ENCODE peak calls at places on chromosomes 4 and X, in five cellular contexts. N is skeletal muscle cell, R is HT1080, Y is suprapubic skin, E is M059J. K is an unnamed sample.

GRCh38 chr4:77927991-77928925 is 65.6 kb downstream of the MRPL1 start:
- DNase-seq in R (peak; percentile 11), N (peak; percentile 60), Y (no peak), E (peak; percentile 50), K (no peak)

GRCh38 chrX:73841337-73841736 is 278.3 kb downstream of the CHIC1 start:
- DNase-seq in N (no peak), Y (no peak), E (no peak), R (no peak), K (no peak)

GRCh38 chrX:96684339-96685204 is at the start of gene DIAPH2:
- DNase-seq in R (peak; percentile 83), E (peak; percentile 5), Y (peak; percentile 87), N (peak; percentile 49), K (peak; percentile 76)

GRCh38 chrX:24870143-24870542 is 145.6 kb downstream of the ARX start:
- DNase-seq in N (no peak), Y (no peak), E (peak; percentile 75), R (peak; percentile 36), K (no peak)

GRCh38 chrX:121635141-121635540 is 587.7 kb downstream of the GLUD2 start:
- DNase-seq in E (peak; percentile 22), R (peak; percentile 0), N (no peak), Y (no peak), K (no peak)

GRCh38 chr4:173924561-173924960 is 358.9 kb downstream of the FBXO8 start:
- DNase-seq in E (no peak), Y (no peak), R (no peak), N (no peak), K (no peak)

GRCh38 chr4:26307027-26307426 is 13.8 kb upstream of the RBPJ start:
- DNase-seq in Y (no peak), E (no peak), R (no peak), N (no peak), K (no peak)

GRCh38 chrX:97065973-97066372 is 182.3 kb downstream of the RPA4 start:
- DNase-seq in Y (no peak), R (peak; percentile 0), N (no peak), E (no peak), K (no peak)

GRCh38 chr4:150310159-150310895 is 232.1 kb downstream of the DCLK2 start:
- DNase-seq in N (peak; percentile 30), E (peak; percentile 72), R (peak; percentile 67), Y (no peak), K (no peak)

GRCh38 chr4:1610791-1611500 is 73.2 kb downstream of the FAM53A start:
- DNase-seq in N (no peak), R (no peak), Y (peak; percentile 51), E (no peak), K (no peak)

GRCh38 chr4:523601-524000 is 24.6 kb downstream of the PIGG start:
- DNase-seq in E (no peak), R (no peak), N (no peak), Y (no peak), K (no peak)

K was measured in A673.